ENCODE peak calls at places on chromosomes 13 and 19, in six cellular contexts. Q, K, A, H, C and P are unnamed samples.

GRCh38 chr13:40777166-40777956 is 6.4 kb upstream of the MRPS31 start:
- DNase-seq in H (peak; percentile 41), Q (no peak), C (peak; percentile 19), K (peak; percentile 44), A (no peak), P (no peak)

GRCh38 chr13:69959041-69959440 is 148.6 kb upstream of the ATXN8OS start:
- DNase-seq in C (no peak), A (no peak), H (peak; percentile 78), K (peak; percentile 12), Q (no peak), P (no peak)

GRCh38 chr19:31304877-31305312 is 44.3 kb downstream of the TSHZ3 start:
- DNase-seq in K (no peak), C (no peak), A (no peak), Q (no peak), H (no peak), P (no peak)

GRCh38 chr19:3129112-3129511 is 6.7 kb upstream of the GNA15 start:
- DNase-seq in K (no peak), A (no peak), H (peak; percentile 16), Q (no peak), C (no peak), P (no peak)

GRCh38 chr13:94088742-94089141 is 390.7 kb downstream of the DCT start:
- DNase-seq in Q (no peak), H (no peak), K (no peak), C (no peak), A (no peak), P (no peak)

GRCh38 chr13:51339952-51340732 is 651 bp downstream of the SERPINE3 start:
- DNase-seq in K (no peak), C (no peak), A (no peak), Q (no peak), H (no peak), P (no peak)

GRCh38 chr13:74074723-74075122 is 59.5 kb downstream of the KLF12 start:
- DNase-seq in Q (no peak), K (no peak), C (no peak), H (no peak), A (no peak), P (no peak)

GRCh38 chr19:14005381-14006084 is 587 bp downstream of the RFX1 start:
- DNase-seq in H (peak; percentile 57), Q (peak; percentile 93), K (peak; percentile 74), C (peak; percentile 89), A (peak; percentile 85), P (peak; percentile 83)

GRCh38 chr13:97268772-97269171 is 46.6 kb downstream of the MBNL2 start:
- DNase-seq in A (no peak), Q (no peak), K (no peak), C (no peak), H (no peak), P (no peak)

GRCh38 chr13:98896083-98896867 is 81.6 kb downstream of the DOCK9 start:
- DNase-seq in Q (no peak), A (no peak), H (no peak), C (no peak), K (no peak), P (no peak)

GRCh38 chr13:34678154-34678553 is 263.9 kb upstream of the NBEA start:
- DNase-seq in A (no peak), K (no peak), H (no peak), C (no peak), Q (no peak), P (no peak)

GRCh38 chr19:19111967-19112580 is 26.2 kb downstream of the TMEM161A start:
- DNase-seq in C (no peak), A (no peak), Q (no peak), K (no peak), H (no peak), P (no peak)

GRCh38 chr13:71624641-71625040 is 242.4 kb downstream of the DACH1 start:
- DNase-seq in Q (no peak), K (no peak), C (no peak), H (no peak), A (no peak), P (no peak)